ENCODE peak calls at places on chromosome 6, in four cellular contexts. S is T-cell; W is activated CD4-positive, CD25-positive, alpha-beta regulatory T cell treated with anti-CD3 and anti-CD28 coated beads, Interleukin-2, amount 50 U/mL, for 72 hours; Z is heart right ventricle. O is an unnamed sample.

GRCh38 chr6:70663881-70664466 is 3.7 kb upstream of the SMAP1 start:
- DNase-seq in Z (peak; percentile 8), W (no peak), S (no peak), O (no peak)

GRCh38 chr6:53717571-53717970 is 52.0 kb upstream of the KLHL31 start:
- DNase-seq in W (no peak), S (no peak), Z (no peak), O (no peak)

GRCh38 chr6:34227656-34228421 is 8.8 kb upstream of the HMGA1 start:
- DNase-seq in Z (no peak), S (no peak), W (no peak), O (no peak)

GRCh38 chr6:157434349-157435016 is 53.5 kb downstream of the ZDHHC14 start:
- DNase-seq in Z (peak; percentile 48), S (no peak), W (no peak), O (no peak)

GRCh38 chr6:167221408-167222201 is 63.8 kb upstream of the GPR31 start:
- DNase-seq in Z (no peak), S (no peak), W (no peak), O (no peak)

GRCh38 chr6:39567091-39567490 is 158.1 kb downstream of the KIF6 start:
- DNase-seq in S (no peak), Z (no peak), W (no peak), O (no peak)

GRCh38 chr6:9518433-9518832 is 896.4 kb downstream of the TFAP2A start:
- DNase-seq in W (no peak), S (no peak), Z (no peak), O (no peak)

GRCh38 chr6:12356983-12357972 is 67.1 kb downstream of the EDN1 start:
- DNase-seq in S (no peak), Z (no peak), W (no peak), O (no peak)

GRCh38 chr6:41965429-41966213 is 24.0 kb upstream of the CCND3 start:
- DNase-seq in W (no peak), S (no peak), Z (no peak), O (no peak)

GRCh38 chr6:149208071-149208670 is 109.3 kb upstream of the TAB2 start:
- DNase-seq in W (no peak), Z (no peak), S (no peak), O (no peak)

GRCh38 chr6:108626777-108627176 is 66.1 kb downstream of the FOXO3 start:
- DNase-seq in W (no peak), Z (no peak), S (no peak), O (no peak)

GRCh38 chr6:69090132-69090531 is 455.1 kb downstream of the ADGRB3 start:
- DNase-seq in S (no peak), W (no peak), Z (peak; percentile 17), O (no peak)

GRCh38 chr6:42313941-42314570 is 96.4 kb upstream of the MRPS10 start:
- DNase-seq in Z (peak; percentile 19), W (no peak), S (no peak), O (no peak)

GRCh38 chr6:16535564-16535963 is 225.7 kb downstream of the ATXN1 start:
- DNase-seq in W (no peak), S (no peak), Z (no peak), O (no peak)

GRCh38 chr6:13485923-13486557 is 1.4 kb downstream of the GFOD1 start:
- DNase-seq in S (no peak), Z (no peak), W (no peak), O (no peak)

GRCh38 chr6:108544586-108544985 is 16.1 kb upstream of the FOXO3 start:
- DNase-seq in W (no peak), Z (no peak), S (no peak), O (no peak)

GRCh38 chr6:147874322-147874721 is 365.8 kb downstream of the SAMD5 start:
- DNase-seq in W (no peak), Z (no peak), S (no peak), O (no peak)

GRCh38 chr6:110488606-110489005 is 12.2 kb upstream of the SLC22A16 start:
- DNase-seq in Z (no peak), S (no peak), W (no peak), O (no peak)

GRCh38 chr6:121413831-121414368 is 21.5 kb upstream of the GJA1 start:
- DNase-seq in Z (no peak), S (no peak), W (no peak), O (no peak)

GRCh38 chr6:99613398-99613704 is 6.7 kb downstream of the PRDM13 start:
- DNase-seq in Z (no peak), S (peak; percentile 12), W (no peak), O (no peak)

GRCh38 chr6:20433321-20433720 is 31.6 kb downstream of the E2F3 start:
- DNase-seq in S (no peak), W (no peak), Z (no peak), O (no peak)

GRCh38 chr6:126067080-126067479 is 80.7 kb downstream of the TRMT11 start:
- DNase-seq in Z (no peak), S (no peak), W (no peak), O (no peak)

GRCh38 chr6:21003780-21004541 is 469.7 kb downstream of the CDKAL1 start:
- DNase-seq in Z (no peak), S (no peak), W (no peak), O (no peak)

GRCh38 chr6:33271608-33272357 is at the start of the genes RPS18 and VPS52:
- DNase-seq in W (peak; percentile 81), Z (peak; percentile 96), S (peak; percentile 90), O (peak; percentile 97)

GRCh38 chr6:113668712-113669408 is 188.3 kb upstream of the MARCKS start:
- DNase-seq in S (no peak), W (no peak), Z (no peak), O (no peak)

GRCh38 chr6:128600397-128600951 is 80.1 kb upstream of the PTPRK start:
- DNase-seq in S (no peak), W (no peak), Z (no peak), O (peak; percentile 39)

GRCh38 chr6:33974030-33974429 is 170.2 kb upstream of the MLN start:
- DNase-seq in S (no peak), W (no peak), Z (no peak), O (no peak)

GRCh38 chr6:48563426-48563825 is 452.4 kb upstream of the PTCHD4 start:
- DNase-seq in S (no peak), W (no peak), Z (no peak), O (no peak)

GRCh38 chr6:11732036-11732545 is 46.5 kb downstream of the ADTRP start:
- DNase-seq in S (no peak), W (peak; percentile 52), Z (peak; percentile 63), O (no peak)

GRCh38 chr6:160714731-160715130 is 12.7 kb downstream of the PLG start:
- DNase-seq in Z (no peak), W (no peak), S (no peak), O (no peak)

GRCh38 chr6:47106721-47107197 is 64.6 kb upstream of the ADGRF1 start:
- DNase-seq in S (no peak), W (no peak), Z (no peak), O (no peak)

GRCh38 chr6:157068691-157069228 is 254.6 kb downstream of the TMEM242 start:
- DNase-seq in Z (no peak), S (no peak), W (no peak), O (no peak)